ENCODE peak calls at places on chromosomes 5 and 9, in eight cellular contexts. One of them, this sample, is unnamed.

GRCh38 chr9:95606951-95607350 is 90.2 kb upstream of the PTCH1 start:
- DNase-seq in adrenal gland: no peak
- DNase-seq in IMR-90: no peak
- DNase-seq in heart left ventricle: no peak
- DNase-seq in hepatocyte: no peak
- DNase-seq in astrocyte: no peak
- DNase-seq in CD4-positive, alpha-beta T cell: no peak
- DNase-seq in body of pancreas: no peak
- DNase-seq in this sample: no peak

GRCh38 chr5:170266570-170267379 is 30.8 kb downstream of the LCP2 start:
- DNase-seq in adrenal gland: no peak
- DNase-seq in IMR-90: no peak
- DNase-seq in heart left ventricle: no peak
- DNase-seq in hepatocyte: no peak
- DNase-seq in astrocyte: no peak
- DNase-seq in CD4-positive, alpha-beta T cell: peak; percentile 65
- DNase-seq in body of pancreas: no peak
- DNase-seq in this sample: no peak

GRCh38 chr5:148107608-148108007 is 43.8 kb downstream of the SPINK5 start:
- DNase-seq in adrenal gland: no peak
- DNase-seq in IMR-90: no peak
- DNase-seq in heart left ventricle: no peak
- DNase-seq in hepatocyte: peak; percentile 11
- DNase-seq in astrocyte: no peak
- DNase-seq in CD4-positive, alpha-beta T cell: no peak
- DNase-seq in body of pancreas: no peak
- DNase-seq in this sample: no peak

GRCh38 chr5:131224387-131225191 is 39.3 kb upstream of the CDC42SE2 start:
- DNase-seq in adrenal gland: peak; percentile 45
- DNase-seq in IMR-90: no peak
- DNase-seq in heart left ventricle: no peak
- DNase-seq in hepatocyte: no peak
- DNase-seq in astrocyte: no peak
- DNase-seq in CD4-positive, alpha-beta T cell: no peak
- DNase-seq in body of pancreas: peak; percentile 12
- DNase-seq in this sample: no peak

GRCh38 chr5:96517294-96517693 is 84.2 kb upstream of the PCSK1 start:
- DNase-seq in adrenal gland: no peak
- DNase-seq in IMR-90: peak; percentile 73
- DNase-seq in heart left ventricle: no peak
- DNase-seq in hepatocyte: no peak
- DNase-seq in astrocyte: peak; percentile 48
- DNase-seq in CD4-positive, alpha-beta T cell: no peak
- DNase-seq in body of pancreas: no peak
- DNase-seq in this sample: no peak

GRCh38 chr9:90458485-90458884 is 184.1 kb downstream of the DIRAS2 start:
- DNase-seq in adrenal gland: no peak
- DNase-seq in IMR-90: no peak
- DNase-seq in heart left ventricle: no peak
- DNase-seq in hepatocyte: peak; percentile 82
- DNase-seq in astrocyte: no peak
- DNase-seq in CD4-positive, alpha-beta T cell: no peak
- DNase-seq in body of pancreas: peak; percentile 85
- DNase-seq in this sample: no peak

GRCh38 chr5:144453753-144454152 is 283.1 kb downstream of the KCTD16 start:
- DNase-seq in adrenal gland: no peak
- DNase-seq in IMR-90: no peak
- DNase-seq in heart left ventricle: no peak
- DNase-seq in hepatocyte: peak; percentile 6
- DNase-seq in astrocyte: no peak
- DNase-seq in CD4-positive, alpha-beta T cell: no peak
- DNase-seq in body of pancreas: no peak
- DNase-seq in this sample: no peak

GRCh38 chr9:37999501-38000189 is 69.4 kb downstream of the SHB start:
- DNase-seq in adrenal gland: no peak
- DNase-seq in IMR-90: peak; percentile 61
- DNase-seq in heart left ventricle: no peak
- DNase-seq in hepatocyte: peak; percentile 52
- DNase-seq in astrocyte: no peak
- DNase-seq in CD4-positive, alpha-beta T cell: no peak
- DNase-seq in body of pancreas: no peak
- DNase-seq in this sample: no peak

GRCh38 chr5:169762338-169763095 is 125.4 kb downstream of the DOCK2 start:
- DNase-seq in adrenal gland: no peak
- DNase-seq in IMR-90: peak; percentile 64
- DNase-seq in heart left ventricle: no peak
- DNase-seq in hepatocyte: no peak
- DNase-seq in astrocyte: peak; percentile 84
- DNase-seq in CD4-positive, alpha-beta T cell: no peak
- DNase-seq in body of pancreas: no peak
- DNase-seq in this sample: no peak

GRCh38 chr5:39648539-39649200 is 223.9 kb upstream of the DAB2 start:
- DNase-seq in adrenal gland: no peak
- DNase-seq in IMR-90: no peak
- DNase-seq in heart left ventricle: no peak
- DNase-seq in hepatocyte: peak; percentile 55
- DNase-seq in astrocyte: peak; percentile 25
- DNase-seq in CD4-positive, alpha-beta T cell: no peak
- DNase-seq in body of pancreas: peak; percentile 49
- DNase-seq in this sample: no peak

GRCh38 chr9:131843989-131844744 is 104.3 kb upstream of the RAPGEF1 start:
- DNase-seq in adrenal gland: no peak
- DNase-seq in IMR-90: no peak
- DNase-seq in heart left ventricle: no peak
- DNase-seq in hepatocyte: no peak
- DNase-seq in astrocyte: no peak
- DNase-seq in CD4-positive, alpha-beta T cell: no peak
- DNase-seq in body of pancreas: no peak
- DNase-seq in this sample: no peak

GRCh38 chr9:91903126-91903911 is 46.7 kb downstream of the ROR2 start:
- DNase-seq in adrenal gland: no peak
- DNase-seq in IMR-90: no peak
- DNase-seq in heart left ventricle: no peak
- DNase-seq in hepatocyte: peak; percentile 43
- DNase-seq in astrocyte: no peak
- DNase-seq in CD4-positive, alpha-beta T cell: no peak
- DNase-seq in body of pancreas: no peak
- DNase-seq in this sample: no peak

GRCh38 chr5:124935060-124935459 is 188.6 kb upstream of the ZNF608 start:
- DNase-seq in adrenal gland: no peak
- DNase-seq in IMR-90: no peak
- DNase-seq in heart left ventricle: no peak
- DNase-seq in hepatocyte: peak; percentile 11
- DNase-seq in astrocyte: no peak
- DNase-seq in CD4-positive, alpha-beta T cell: no peak
- DNase-seq in body of pancreas: no peak
- DNase-seq in this sample: no peak

GRCh38 chr5:91189480-91190332 is 193.4 kb downstream of the ARRDC3 start:
- DNase-seq in adrenal gland: peak; percentile 85
- DNase-seq in IMR-90: peak; percentile 85
- DNase-seq in heart left ventricle: peak; percentile 41
- DNase-seq in hepatocyte: peak; percentile 86
- DNase-seq in astrocyte: peak; percentile 79
- DNase-seq in CD4-positive, alpha-beta T cell: no peak
- DNase-seq in body of pancreas: no peak
- DNase-seq in this sample: no peak

GRCh38 chr5:37005946-37006540 is 129.5 kb downstream of the NIPBL start:
- DNase-seq in adrenal gland: no peak
- DNase-seq in IMR-90: peak; percentile 39
- DNase-seq in heart left ventricle: no peak
- DNase-seq in hepatocyte: peak; percentile 13
- DNase-seq in astrocyte: peak; percentile 6
- DNase-seq in CD4-positive, alpha-beta T cell: no peak
- DNase-seq in body of pancreas: no peak
- DNase-seq in this sample: no peak

GRCh38 chr5:71948206-71948605 is 159.1 kb upstream of the MAP1B start:
- DNase-seq in adrenal gland: no peak
- DNase-seq in IMR-90: no peak
- DNase-seq in heart left ventricle: no peak
- DNase-seq in hepatocyte: no peak
- DNase-seq in astrocyte: no peak
- DNase-seq in CD4-positive, alpha-beta T cell: no peak
- DNase-seq in body of pancreas: no peak
- DNase-seq in this sample: no peak

GRCh38 chr5:664994-665360 is 28.2 kb downstream of the TPPP start:
- DNase-seq in adrenal gland: no peak
- DNase-seq in IMR-90: no peak
- DNase-seq in heart left ventricle: no peak
- DNase-seq in hepatocyte: no peak
- DNase-seq in astrocyte: no peak
- DNase-seq in CD4-positive, alpha-beta T cell: no peak
- DNase-seq in body of pancreas: peak; percentile 5
- DNase-seq in this sample: no peak

GRCh38 chr9:96149881-96150280 is 152.1 kb downstream of the HSD17B3 start:
- DNase-seq in adrenal gland: no peak
- DNase-seq in IMR-90: no peak
- DNase-seq in heart left ventricle: no peak
- DNase-seq in hepatocyte: no peak
- DNase-seq in astrocyte: no peak
- DNase-seq in CD4-positive, alpha-beta T cell: no peak
- DNase-seq in body of pancreas: no peak
- DNase-seq in this sample: no peak

GRCh38 chr9:127686461-127687393 is 20.1 kb upstream of the CFAP157 start:
- DNase-seq in adrenal gland: no peak
- DNase-seq in IMR-90: no peak
- DNase-seq in heart left ventricle: no peak
- DNase-seq in hepatocyte: no peak
- DNase-seq in astrocyte: no peak
- DNase-seq in CD4-positive, alpha-beta T cell: no peak
- DNase-seq in body of pancreas: no peak
- DNase-seq in this sample: no peak

DNA sequence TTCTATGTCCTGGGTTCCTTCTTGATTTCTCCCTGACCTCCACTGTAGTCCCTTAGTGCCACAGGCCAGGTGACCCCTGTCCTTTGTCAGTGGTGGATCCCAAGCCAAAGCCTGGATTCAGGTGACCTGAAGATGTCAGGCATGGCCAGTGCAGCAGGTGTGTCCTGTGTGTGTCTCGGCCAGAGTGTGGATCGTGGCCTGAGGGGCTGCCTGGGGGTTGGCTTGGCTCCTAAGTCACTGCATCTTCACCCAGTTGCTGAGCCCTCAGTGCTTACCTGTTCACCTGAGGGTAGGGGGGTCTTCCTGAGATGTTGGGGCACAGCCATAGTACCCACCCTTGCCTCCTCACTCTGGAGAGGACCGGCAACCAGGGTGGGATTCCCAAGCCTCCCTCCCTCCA is 61.8 kb upstream of the PITX1 start:
- DNase-seq in adrenal gland: no peak
- DNase-seq in IMR-90: no peak
- DNase-seq in heart left ventricle: no peak
- DNase-seq in hepatocyte: no peak
- DNase-seq in astrocyte: no peak
- DNase-seq in CD4-positive, alpha-beta T cell: no peak
- DNase-seq in body of pancreas: no peak
- DNase-seq in this sample: no peak
- H3K27ac ChIP-seq in adrenal gland: no peak overlapping the region
- H3K27ac ChIP-seq in IMR-90: no peak overlapping the region
- H3K27ac ChIP-seq in heart left ventricle: no peak overlapping the region
- H3K27ac ChIP-seq in hepatocyte: no peak overlapping the region
- H3K27ac ChIP-seq in astrocyte: no peak overlapping the region
- H3K27ac ChIP-seq in CD4-positive, alpha-beta T cell: no peak overlapping the region
- H3K27ac ChIP-seq in body of pancreas: no peak overlapping the region
- H3K27ac ChIP-seq in this sample: no peak overlapping the region

GRCh38 chr5:31157719-31158118 is 35.8 kb upstream of the CDH6 start:
- DNase-seq in adrenal gland: no peak
- DNase-seq in IMR-90: peak; percentile 11
- DNase-seq in heart left ventricle: no peak
- DNase-seq in hepatocyte: no peak
- DNase-seq in astrocyte: no peak
- DNase-seq in CD4-positive, alpha-beta T cell: no peak
- DNase-seq in body of pancreas: no peak
- DNase-seq in this sample: no peak
- H3K27me3 ChIP-seq in adrenal gland: no peaks in the 10 kb centered on the region
- H3K27me3 ChIP-seq in IMR-90: no peaks in the 10 kb centered on the region
- H3K27me3 ChIP-seq in heart left ventricle: no peaks in the 10 kb centered on the region
- H3K27me3 ChIP-seq in hepatocyte: no peaks in the 10 kb centered on the region
- H3K27me3 ChIP-seq in astrocyte: no peaks in the 10 kb centered on the region
- H3K27me3 ChIP-seq in CD4-positive, alpha-beta T cell: no peaks in the 10 kb centered on the region
- H3K27me3 ChIP-seq in body of pancreas: no peaks in the 10 kb centered on the region
- H3K27me3 ChIP-seq in this sample: no peaks in the 10 kb centered on the region

GRCh38 chr5:160702323-160702722 is 149.7 kb downstream of the ATP10B start:
- DNase-seq in adrenal gland: no peak
- DNase-seq in IMR-90: no peak
- DNase-seq in heart left ventricle: no peak
- DNase-seq in hepatocyte: no peak
- DNase-seq in astrocyte: no peak
- DNase-seq in CD4-positive, alpha-beta T cell: no peak
- DNase-seq in body of pancreas: no peak
- DNase-seq in this sample: no peak
- H3K27ac ChIP-seq in adrenal gland: no peak overlapping the region
- H3K27ac ChIP-seq in IMR-90: no peak overlapping the region
- H3K27ac ChIP-seq in heart left ventricle: no peak overlapping the region
- H3K27ac ChIP-seq in hepatocyte: no peak overlapping the region
- H3K27ac ChIP-seq in astrocyte: no peak overlapping the region
- H3K27ac ChIP-seq in CD4-positive, alpha-beta T cell: no peak overlapping the region
- H3K27ac ChIP-seq in body of pancreas: no peak overlapping the region
- H3K27ac ChIP-seq in this sample: no peak overlapping the region

GRCh38 chr9:20237686-20238085 is 384.6 kb downstream of the MLLT3 start:
- DNase-seq in adrenal gland: no peak
- DNase-seq in IMR-90: no peak
- DNase-seq in heart left ventricle: no peak
- DNase-seq in hepatocyte: no peak
- DNase-seq in astrocyte: no peak
- DNase-seq in CD4-positive, alpha-beta T cell: no peak
- DNase-seq in body of pancreas: no peak
- DNase-seq in this sample: no peak

GRCh38 chr9:20238921-20239320 is 383.4 kb downstream of the MLLT3 start:
- DNase-seq in adrenal gland: no peak
- DNase-seq in IMR-90: no peak
- DNase-seq in heart left ventricle: no peak
- DNase-seq in hepatocyte: no peak
- DNase-seq in astrocyte: no peak
- DNase-seq in CD4-positive, alpha-beta T cell: no peak
- DNase-seq in body of pancreas: no peak
- DNase-seq in this sample: no peak

GRCh38 chr9:20240498-20240897 is 381.8 kb downstream of the MLLT3 start:
- DNase-seq in adrenal gland: no peak
- DNase-seq in IMR-90: no peak
- DNase-seq in heart left ventricle: no peak
- DNase-seq in hepatocyte: no peak
- DNase-seq in astrocyte: no peak
- DNase-seq in CD4-positive, alpha-beta T cell: no peak
- DNase-seq in body of pancreas: no peak
- DNase-seq in this sample: no peak

GRCh38 chr9:20243866-20244647 is 378.2 kb downstream of the MLLT3 start:
- DNase-seq in adrenal gland: no peak
- DNase-seq in IMR-90: no peak
- DNase-seq in heart left ventricle: no peak
- DNase-seq in hepatocyte: no peak
- DNase-seq in astrocyte: no peak
- DNase-seq in CD4-positive, alpha-beta T cell: no peak
- DNase-seq in body of pancreas: no peak
- DNase-seq in this sample: no peak

DNA sequence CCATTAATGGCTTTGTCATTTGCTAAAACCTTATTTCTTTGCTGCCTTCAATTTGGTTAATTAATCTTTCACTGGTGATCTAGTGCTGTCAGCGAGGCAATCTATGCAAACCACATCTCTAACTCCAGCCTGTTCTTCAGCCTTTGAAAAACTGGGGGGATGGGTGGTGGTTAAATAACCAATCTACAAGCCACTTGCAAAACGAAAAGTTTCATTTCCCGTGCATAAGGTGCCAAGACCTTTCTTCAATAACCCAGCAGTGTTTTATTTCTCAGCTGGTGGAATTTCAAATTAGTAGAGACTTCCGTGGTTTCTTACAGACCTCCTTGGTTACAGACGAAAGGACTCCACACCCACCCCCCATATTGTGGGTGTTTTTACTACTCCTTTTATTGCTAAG is 379.5 kb downstream of the MLLT3 start:
- DNase-seq in adrenal gland: no peak
- DNase-seq in IMR-90: no peak
- DNase-seq in heart left ventricle: no peak
- DNase-seq in hepatocyte: no peak
- DNase-seq in astrocyte: no peak
- DNase-seq in CD4-positive, alpha-beta T cell: no peak
- DNase-seq in body of pancreas: no peak
- DNase-seq in this sample: no peak
- H3K27me3 ChIP-seq in adrenal gland: no peaks in the 10 kb centered on the region
- H3K27me3 ChIP-seq in IMR-90: peaks cover 14% of the 10 kb centered on the region
- H3K27me3 ChIP-seq in heart left ventricle: no peaks in the 10 kb centered on the region
- H3K27me3 ChIP-seq in hepatocyte: no peaks in the 10 kb centered on the region
- H3K27me3 ChIP-seq in astrocyte: no peaks in the 10 kb centered on the region
- H3K27me3 ChIP-seq in CD4-positive, alpha-beta T cell: no peaks in the 10 kb centered on the region
- H3K27me3 ChIP-seq in body of pancreas: no peaks in the 10 kb centered on the region
- H3K27me3 ChIP-seq in this sample: peaks cover 9% of the 10 kb centered on the region

This sample was measured in AG04450.